ENCODE peak calls at places on chromosomes 3 and 15, in seven cellular contexts. P is H1, G is trophoblast cell, W is IMR-90, K is neuronal stem cell, C is mesendoderm, D is H9. J is an unnamed sample.

GRCh38 chr3:41426485-41426884 is 227.2 kb downstream of the CTNNB1 start:
- DNase-seq in W (no peak), D (no peak), K (no peak), C (no peak), G (no peak), P (no peak), J (no peak)

GRCh38 chr3:12661926-12662592 is 1.9 kb downstream of the RAF1 start:
- DNase-seq in G (no peak), C (no peak), K (no peak), P (no peak), W (no peak), D (no peak), J (no peak)

GRCh38 chr3:67635257-67635656 is 19.2 kb downstream of the SUCLG2 start:
- DNase-seq in W (peak; percentile 96), C (no peak), D (no peak), P (no peak), G (no peak), K (no peak), J (peak; percentile 76)

GRCh38 chr3:188021502-188022040 is 132.4 kb upstream of the LPP start:
- DNase-seq in W (peak; percentile 84), D (no peak), G (peak; percentile 14), C (no peak), K (no peak), P (no peak), J (peak; percentile 80)

GRCh38 chr15:96728591-96728990 is 398.1 kb downstream of the NR2F2 start:
- DNase-seq in K (no peak), W (no peak), G (peak; percentile 54), P (no peak), C (no peak), D (no peak), J (no peak)

GRCh38 chr3:186506846-186507245 is 37.3 kb downstream of the CRYGS start:
- DNase-seq in K (no peak), G (no peak), D (no peak), P (no peak), W (no peak), C (no peak), J (peak; percentile 7)

GRCh38 chr3:189982299-189982945 is 138.3 kb downstream of the P3H2 start:
- DNase-seq in P (no peak), K (no peak), D (no peak), C (no peak), W (peak; percentile 29), G (no peak), J (no peak)

GRCh38 chr3:130835483-130835882 is 58.4 kb upstream of the ATP2C1 start:
- DNase-seq in D (no peak), K (no peak), W (no peak), G (no peak), C (no peak), P (no peak), J (no peak)

GRCh38 chr3:148950806-148951205 is 40.5 kb upstream of the GYG1 start:
- DNase-seq in D (no peak), W (peak; percentile 21), K (no peak), P (no peak), C (peak; percentile 60), G (peak; percentile 15), J (peak; percentile 57)

GRCh38 chr15:51833782-51834181 is 4.3 kb downstream of the TMOD3 start:
- DNase-seq in C (no peak), K (no peak), P (no peak), D (no peak), W (peak; percentile 49), G (no peak), J (no peak)

GRCh38 chr3:72888546-72889309 is 882 bp downstream of the GXYLT2 start:
- DNase-seq in G (no peak), C (peak; percentile 65), K (peak; percentile 90), P (peak; percentile 53), D (peak; percentile 32), W (peak; percentile 42), J (peak; percentile 58)

GRCh38 chr3:184099806-184100686 is 3.2 kb downstream of the HTR3E start:
- DNase-seq in D (no peak), P (no peak), G (peak; percentile 57), W (no peak), K (no peak), C (no peak), J (no peak)

GRCh38 chr15:64224508-64224907 is 61.7 kb upstream of the PPIB start:
- DNase-seq in P (no peak), C (no peak), K (no peak), G (no peak), W (peak; percentile 66), D (no peak), J (peak; percentile 63)

DNA sequence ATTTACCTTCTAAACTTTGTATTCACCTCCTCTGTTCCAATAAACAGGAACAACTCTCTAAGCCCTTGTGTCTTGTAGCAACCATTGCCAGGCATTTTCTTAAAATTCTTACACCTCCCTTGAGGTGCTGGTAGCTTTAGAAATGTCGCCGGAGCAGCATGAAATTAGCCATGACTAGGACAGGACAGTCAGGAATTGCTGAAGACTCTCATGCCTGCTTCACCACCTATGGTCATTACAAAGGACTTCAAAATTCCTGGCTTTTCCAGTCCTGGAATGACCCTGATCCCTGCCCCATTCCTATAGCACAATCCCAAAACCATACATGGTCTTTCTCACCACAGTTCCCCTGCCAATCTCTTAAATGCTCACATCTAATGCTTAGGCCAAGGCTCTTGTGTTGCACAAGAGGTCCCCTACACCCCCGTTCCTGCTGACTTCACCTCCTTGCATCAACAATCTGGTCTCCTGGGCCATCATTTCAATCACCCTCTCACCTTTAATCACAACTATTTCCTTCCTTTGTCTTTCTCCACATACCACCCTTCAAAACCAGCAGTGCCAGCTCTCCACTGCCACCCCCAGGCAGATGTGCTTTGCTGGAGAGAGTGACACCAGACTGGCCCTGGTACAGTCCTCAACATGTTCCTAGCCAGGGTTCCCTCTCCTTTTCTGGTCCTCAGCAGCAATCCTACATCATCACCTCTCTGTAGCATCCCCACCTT is 113.2 kb upstream of the TJP1 start:
- DNase-seq in K (no peak), D (peak; percentile 45), C (peak; percentile 83), G (peak; percentile 94), P (no peak), W (no peak), J (no peak)
- H3K4ac ChIP-seq in K (no peak overlapping the region), D (no peak overlapping the region), C (no peak overlapping the region), G (no peak overlapping the region), P (no peak overlapping the region), W (peak overlapping the region; percentile 87), J (no peak overlapping the region)

DNA sequence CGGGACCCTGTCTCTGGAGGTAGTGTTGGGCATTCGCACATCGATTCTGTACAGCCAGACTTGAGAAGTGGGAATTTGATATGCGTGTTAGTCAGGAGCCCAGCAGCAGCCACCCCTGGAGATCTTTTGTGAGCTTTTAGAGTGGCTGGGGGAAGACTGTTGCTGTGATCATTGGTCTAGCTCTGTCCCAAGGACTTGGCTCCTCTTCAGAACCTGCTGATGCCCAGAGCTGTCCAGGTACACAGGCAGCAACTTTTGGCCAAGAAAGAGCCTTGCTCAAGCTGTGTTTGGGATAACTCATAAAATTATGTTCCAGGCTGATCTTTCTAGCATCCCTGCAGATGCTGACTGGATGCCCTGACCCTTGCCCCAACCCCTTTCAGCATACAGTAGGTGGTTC is 29.3 kb downstream of the LIMD1 start:
- DNase-seq in G (no peak), P (no peak), C (no peak), D (no peak), K (no peak), W (no peak), J (no peak)
- H3K4ac ChIP-seq in G (no peak overlapping the region), P (no peak overlapping the region), C (no peak overlapping the region), D (no peak overlapping the region), K (no peak overlapping the region), W (no peak overlapping the region), J (no peak overlapping the region)

DNA sequence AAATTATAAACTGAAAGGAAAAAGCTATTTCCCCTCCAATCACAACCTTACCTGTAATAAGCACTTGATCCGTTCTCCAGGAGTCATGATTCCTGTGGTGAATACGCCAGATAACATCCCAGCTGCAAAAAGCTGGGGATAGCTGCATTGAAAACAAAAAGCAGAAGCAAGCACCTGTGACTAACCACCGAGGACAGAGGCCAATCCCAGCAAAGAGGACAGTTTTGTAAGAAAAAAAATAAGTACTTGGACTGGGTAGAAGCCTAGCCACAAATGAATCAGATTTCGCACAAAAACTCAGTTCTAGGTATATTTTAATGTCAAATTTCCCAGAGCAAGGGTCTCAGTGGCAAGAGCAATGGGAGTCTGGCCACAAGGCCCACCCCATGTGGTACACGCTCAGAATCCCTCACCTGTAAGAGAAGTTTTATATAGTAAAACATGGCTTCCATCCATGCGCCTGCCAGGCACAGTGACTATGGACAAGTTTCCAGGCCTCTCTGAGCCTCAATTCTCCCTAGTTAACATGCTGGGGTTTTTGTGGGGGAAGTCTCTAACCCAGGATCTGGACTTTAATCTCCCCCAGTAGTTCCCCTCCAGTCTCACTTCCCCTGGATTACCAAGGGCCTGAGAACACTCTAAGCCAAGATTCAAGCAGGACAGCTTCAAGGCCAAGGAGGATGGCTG is 19.2 kb downstream of the SLC25A20 start:
- DNase-seq in D (no peak), C (no peak), G (no peak), W (no peak), K (no peak), P (no peak), J (no peak)
- H3K4ac ChIP-seq in D (no peak overlapping the region), C (no peak overlapping the region), G (no peak overlapping the region), W (no peak overlapping the region), K (no peak overlapping the region), P (no peak overlapping the region), J (no peak overlapping the region)

DNA sequence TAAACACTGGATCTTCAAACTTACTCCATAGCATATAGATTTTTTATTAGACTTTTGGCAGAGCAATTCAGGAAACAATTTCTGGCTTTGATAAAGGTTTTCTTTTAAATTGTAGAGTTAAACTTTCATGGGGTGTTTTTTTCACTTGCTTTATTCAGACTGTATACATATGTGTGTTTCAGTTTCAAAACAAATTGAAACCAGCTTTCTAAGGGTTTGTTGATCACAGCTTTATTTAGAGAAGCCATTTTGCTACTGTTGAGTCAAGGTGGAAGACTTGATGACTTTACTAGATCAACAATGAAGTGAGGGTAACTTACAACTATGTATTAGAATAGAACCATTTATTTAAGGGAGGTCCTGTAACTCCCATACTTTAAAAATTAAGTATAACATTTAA is 6.2 kb downstream of the UBE2E1 start:
- DNase-seq in C (no peak), W (no peak), K (no peak), G (no peak), D (no peak), P (no peak), J (peak; percentile 22)
- H3K4ac ChIP-seq in C (no peak overlapping the region), W (no peak overlapping the region), K (no peak overlapping the region), G (no peak overlapping the region), D (no peak overlapping the region), P (no peak overlapping the region), J (no peak overlapping the region)

DNA sequence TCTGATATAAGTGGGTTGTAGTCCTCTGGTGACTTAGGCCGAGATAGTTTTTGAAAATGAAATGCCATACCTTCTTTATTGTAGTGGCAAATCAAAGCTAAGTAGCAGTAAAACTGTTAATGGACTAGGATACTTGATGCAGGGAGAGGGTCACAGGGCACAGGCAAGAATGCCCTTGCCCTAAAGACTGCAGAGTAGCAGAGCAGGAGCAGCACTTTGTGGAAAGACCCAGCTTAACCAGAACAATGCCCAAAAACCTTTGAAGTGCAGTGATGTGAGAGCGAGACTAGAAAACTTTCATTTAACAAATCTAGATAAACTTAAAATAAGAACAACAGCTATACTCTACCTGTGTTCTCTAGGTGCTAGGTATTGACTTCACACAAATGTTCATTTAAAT is 121.9 kb downstream of the MBNL1 start:
- DNase-seq in K (no peak), W (no peak), G (no peak), D (no peak), C (peak; percentile 19), P (no peak), J (no peak)
- H3K4ac ChIP-seq in K (no peak overlapping the region), W (no peak overlapping the region), G (no peak overlapping the region), D (no peak overlapping the region), C (no peak overlapping the region), P (no peak overlapping the region), J (no peak overlapping the region)